ENCODE peak calls at places on chromosomes 5 and 9, in four cellular contexts. I is GM23248, M is PC-3, U is A673. E is an unnamed sample.

GRCh38 chr9:16501098-16501663 is 369.3 kb downstream of the BNC2 start:
- DNase-seq in I (peak; percentile 77), M (peak; percentile 76), U (no peak), E (no peak)

GRCh38 chr5:3836528-3836927 is 240.9 kb downstream of the IRX1 start:
- DNase-seq in I (no peak), M (peak; percentile 15), U (no peak), E (no peak)

GRCh38 chr9:91386765-91387164 is 25.0 kb upstream of the AUH start:
- DNase-seq in I (no peak), M (no peak), U (no peak), E (no peak)

GRCh38 chr5:98397081-98397480 is 376.4 kb upstream of the RGMB start:
- DNase-seq in I (peak; percentile 93), M (no peak), U (peak; percentile 1), E (no peak)

GRCh38 chr9:129278391-129279237 is 100.6 kb upstream of the IER5L start:
- DNase-seq in I (peak; percentile 45), M (peak; percentile 81), U (no peak), E (no peak)

GRCh38 chr5:131264453-131265200 is 774 bp downstream of the CDC42SE2 start:
- DNase-seq in I (peak; percentile 59), M (peak; percentile 24), U (peak; percentile 62), E (peak; percentile 46)

GRCh38 chr9:129910628-129911567 is 75.6 kb downstream of the USP20 start:
- DNase-seq in I (peak; percentile 99), M (peak; percentile 95), U (peak; percentile 58), E (peak; percentile 78)

GRCh38 chr9:136605966-136606365 is 56.8 kb upstream of the EGFL7 start:
- DNase-seq in I (no peak), M (no peak), U (no peak), E (no peak)

GRCh38 chr9:128082173-128082572 is 14.1 kb downstream of the SLC25A25 start:
- DNase-seq in I (peak; percentile 34), M (peak; percentile 49), U (no peak), E (no peak)

GRCh38 chr5:38872826-38873225 is 27.0 kb downstream of the OSMR start:
- DNase-seq in I (peak; percentile 34), M (no peak), U (no peak), E (no peak)

GRCh38 chr9:89811896-89812450 is 207.2 kb downstream of the GADD45G start:
- DNase-seq in I (no peak), M (no peak), U (no peak), E (no peak)

GRCh38 chr9:121612511-121612998 is 38.9 kb upstream of the DAB2IP start:
- DNase-seq in I (no peak), M (no peak), U (peak; percentile 30), E (peak; percentile 68)

GRCh38 chr5:151904127-151904526 is 20.5 kb downstream of the GLRA1 start:
- DNase-seq in I (no peak), M (no peak), U (no peak), E (no peak)
- TF ChIP-seq EZH2 in I (no peak), M (no peak), U (no peak), E (no peak)

GRCh38 chr9:38649731-38650363 is 29.5 kb upstream of the ANKRD18A start:
- DNase-seq in I (no peak), M (no peak), U (no peak), E (no peak)
- H3K27ac ChIP-seq in I (no peak overlapping the region), M (no peak overlapping the region), U (no peak overlapping the region), E (no peak overlapping the region)

DNA sequence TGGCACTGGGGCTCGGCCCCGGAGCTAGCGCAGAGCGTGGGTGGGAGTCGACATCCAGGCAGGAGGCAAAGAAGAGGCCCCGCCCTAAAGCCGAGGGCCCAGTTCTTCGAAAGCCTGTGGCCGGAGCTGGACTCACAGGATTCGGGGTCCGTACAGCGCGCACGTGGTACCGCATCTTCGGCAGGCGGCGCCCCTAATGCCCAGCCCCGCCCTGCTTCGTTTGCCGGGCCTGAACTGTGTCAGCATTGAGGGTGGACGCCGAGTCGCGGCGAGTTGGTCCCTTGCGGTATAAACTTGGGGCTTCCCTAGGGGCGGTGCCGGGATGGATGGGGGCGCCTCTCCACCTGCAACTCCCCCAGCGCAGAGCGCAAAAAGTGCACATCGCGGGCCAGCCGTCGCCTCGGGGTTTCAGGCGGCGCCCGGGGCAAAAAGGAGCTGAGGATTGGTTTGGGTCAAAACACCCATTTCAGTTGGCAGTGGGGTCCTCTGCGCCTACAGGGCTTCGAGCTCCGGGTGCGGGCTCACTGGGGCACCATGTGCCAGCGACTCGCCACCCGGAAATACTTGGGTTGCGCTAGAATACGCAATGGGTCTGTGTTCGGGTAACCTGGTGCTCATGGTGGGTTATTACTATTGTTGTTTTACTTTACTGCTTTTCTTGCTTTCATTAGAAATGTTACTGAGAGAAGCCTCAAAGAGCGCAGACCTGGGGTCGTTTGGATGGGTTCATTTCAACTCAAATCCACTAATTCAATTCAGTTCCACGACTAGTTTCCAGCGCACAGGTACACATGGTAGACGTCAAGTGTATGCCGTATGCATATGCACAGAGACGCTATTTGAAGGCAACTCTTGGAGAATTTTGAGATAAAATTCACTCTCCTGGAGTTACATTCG is 3.9 kb upstream of the PAX5 start:
- DNase-seq in I (peak; percentile 54), M (no peak), U (no peak), E (peak; percentile 23)
- TF ChIP-seq EZH2 in I (peak; percentile 70), M (no peak), U (no peak), E (peak; percentile 92)

GRCh38 chr9:123011380-123011779 is 22.1 kb upstream of the GPR21 start:
- DNase-seq in I (no peak), M (no peak), U (no peak), E (no peak)
- H3K27ac ChIP-seq in I (no peak overlapping the region), M (no peak overlapping the region), U (no peak overlapping the region), E (no peak overlapping the region)

GRCh38 chr9:131545003-131545785 is at the start of gene PRRT1B:
- DNase-seq in I (peak; percentile 13), M (peak; percentile 85), U (no peak), E (peak; percentile 75)
- TF ChIP-seq EZH2 in I (peak; percentile 95), M (no peak), U (no peak), E (no peak)

DNA sequence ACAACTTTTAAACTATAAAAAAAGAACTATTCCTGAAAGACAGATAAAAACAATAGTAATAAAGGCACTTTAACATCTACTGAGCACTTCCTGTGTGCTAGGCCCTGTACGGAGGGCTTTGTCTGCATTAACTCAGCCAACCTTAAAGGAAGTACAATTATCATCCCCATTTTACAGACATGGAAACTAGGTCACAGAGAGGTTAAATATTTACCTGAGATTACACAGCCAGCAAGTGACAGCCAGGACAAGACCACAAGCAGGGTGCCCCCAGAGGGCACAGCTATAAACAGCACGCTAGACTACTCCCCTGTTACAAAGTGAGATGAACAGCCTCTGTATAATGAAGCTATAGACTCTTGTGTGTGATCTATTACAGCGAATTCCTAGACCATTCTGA is 25.5 kb downstream of the DDX31 start:
- DNase-seq in I (no peak), M (peak; percentile 6), U (no peak), E (no peak)
- H3K27ac ChIP-seq in I (no peak overlapping the region), M (no peak overlapping the region), U (no peak overlapping the region), E (no peak overlapping the region)

DNA sequence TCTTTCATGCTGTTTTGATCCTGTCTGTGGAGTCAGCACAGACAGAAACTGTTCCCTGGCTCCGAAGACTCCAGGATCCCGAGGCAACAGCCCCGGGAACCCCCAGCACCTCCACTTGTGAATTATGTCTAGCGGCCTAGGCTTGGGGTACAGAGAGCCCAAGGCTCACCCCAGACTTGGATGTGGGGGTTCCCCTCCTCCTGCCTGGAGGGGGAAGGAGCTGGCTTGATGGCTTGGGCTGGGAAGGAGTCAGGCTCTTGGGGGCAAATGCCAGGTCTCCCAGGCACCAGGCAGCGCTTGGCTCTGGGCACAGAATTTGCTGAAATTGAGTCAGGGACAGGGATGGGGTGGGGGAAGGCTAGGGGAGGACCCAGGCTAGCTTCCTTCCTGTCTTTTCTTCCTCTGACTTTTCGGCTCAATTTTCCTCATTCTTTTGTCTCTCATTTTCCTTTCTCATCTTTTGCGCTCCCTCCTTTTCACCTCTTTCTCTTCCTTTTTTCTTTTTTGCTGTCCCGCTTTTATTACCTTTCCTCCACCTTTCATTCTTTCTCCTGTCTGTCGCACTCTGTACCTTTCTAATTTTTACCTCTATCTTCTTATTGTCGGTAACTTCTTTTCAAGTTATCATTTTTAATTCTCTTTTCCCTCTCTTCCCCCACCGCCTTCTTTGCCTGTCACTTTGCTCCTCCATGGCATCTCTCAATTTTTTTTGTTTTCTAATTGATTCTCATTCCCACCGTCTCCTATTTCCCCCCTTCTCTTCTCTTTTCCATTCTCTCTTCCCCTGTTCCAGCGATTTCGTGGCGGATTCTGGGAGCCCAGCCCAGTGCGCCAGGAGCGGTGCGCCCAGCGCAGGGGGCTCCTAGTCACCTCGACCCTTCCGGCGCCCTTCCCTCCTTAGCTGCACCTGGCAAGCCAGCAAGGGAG is 10.5 kb downstream of the MSX2 start:
- DNase-seq in I (no peak), M (no peak), U (no peak), E (no peak)
- TF ChIP-seq EZH2 in I (peak; percentile 88), M (no peak), U (no peak), E (no peak)

DNA sequence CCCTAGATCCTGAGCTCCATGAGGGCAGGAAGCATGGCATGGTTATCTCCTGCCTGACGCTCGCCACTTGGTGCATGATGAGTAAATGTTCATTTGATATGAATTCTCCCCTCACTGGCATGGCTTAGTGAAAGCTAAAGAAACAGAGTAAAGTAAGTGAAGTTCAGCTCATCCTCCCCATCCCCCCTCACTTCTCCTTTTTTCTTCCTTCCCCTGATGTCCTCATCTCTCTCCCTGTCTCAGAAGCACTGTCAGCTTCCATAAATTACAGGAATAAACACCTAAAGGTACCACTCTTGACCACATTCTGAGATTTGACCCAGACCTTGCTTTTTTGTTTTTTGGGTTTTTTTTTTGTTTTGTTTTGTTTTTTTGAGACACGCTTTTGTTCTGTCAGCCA is 73.3 kb downstream of the SNX18 start:
- DNase-seq in I (no peak), M (no peak), U (no peak), E (no peak)
- H3K27ac ChIP-seq in I (no peak overlapping the region), M (no peak overlapping the region), U (no peak overlapping the region), E (no peak overlapping the region)